ENCODE peak calls at places on chromosome 7, in eight cellular contexts. One of them, this sample, is unnamed.

GRCh38 chr7:1698221-1698620 is 28.1 kb downstream of the ELFN1 start:
- DNase-seq in activated CD4-positive, alpha-beta T cell treated with anti-CD3 and anti-CD28 coated beads for 24 hours: no peak
- DNase-seq in left ventricle myocardium superior: no peak
- DNase-seq in lower leg skin: no peak
- DNase-seq in CD8-positive, alpha-beta T cell: no peak
- DNase-seq in CD14-positive monocyte: no peak
- DNase-seq in SW480: no peak
- DNase-seq in effector CD4-positive, alpha-beta T cell: no peak
- DNase-seq in this sample: no peak

GRCh38 chr7:158779061-158779992 is 50.0 kb downstream of the ESYT2 start:
- DNase-seq in activated CD4-positive, alpha-beta T cell treated with anti-CD3 and anti-CD28 coated beads for 24 hours: no peak
- DNase-seq in left ventricle myocardium superior: peak; percentile 43
- DNase-seq in lower leg skin: no peak
- DNase-seq in CD8-positive, alpha-beta T cell: no peak
- DNase-seq in CD14-positive monocyte: no peak
- DNase-seq in SW480: peak; percentile 31
- DNase-seq in effector CD4-positive, alpha-beta T cell: no peak
- DNase-seq in this sample: peak; percentile 49

GRCh38 chr7:144854839-144855424 is 19.1 kb upstream of the TPK1 start:
- DNase-seq in activated CD4-positive, alpha-beta T cell treated with anti-CD3 and anti-CD28 coated beads for 24 hours: no peak
- DNase-seq in left ventricle myocardium superior: no peak
- DNase-seq in lower leg skin: no peak
- DNase-seq in CD8-positive, alpha-beta T cell: no peak
- DNase-seq in CD14-positive monocyte: no peak
- DNase-seq in SW480: peak; percentile 46
- DNase-seq in effector CD4-positive, alpha-beta T cell: no peak
- DNase-seq in this sample: no peak

GRCh38 chr7:3592438-3593134 is 291.5 kb downstream of the SDK1 start:
- DNase-seq in activated CD4-positive, alpha-beta T cell treated with anti-CD3 and anti-CD28 coated beads for 24 hours: no peak
- DNase-seq in left ventricle myocardium superior: no peak
- DNase-seq in lower leg skin: no peak
- DNase-seq in CD8-positive, alpha-beta T cell: no peak
- DNase-seq in CD14-positive monocyte: no peak
- DNase-seq in SW480: no peak
- DNase-seq in effector CD4-positive, alpha-beta T cell: no peak
- DNase-seq in this sample: no peak

GRCh38 chr7:99380032-99380822 is 5.7 kb downstream of the ARPC1B start:
- DNase-seq in activated CD4-positive, alpha-beta T cell treated with anti-CD3 and anti-CD28 coated beads for 24 hours: peak; percentile 18
- DNase-seq in left ventricle myocardium superior: no peak
- DNase-seq in lower leg skin: peak; percentile 47
- DNase-seq in CD8-positive, alpha-beta T cell: no peak
- DNase-seq in CD14-positive monocyte: peak; percentile 88
- DNase-seq in SW480: no peak
- DNase-seq in effector CD4-positive, alpha-beta T cell: peak; percentile 16
- DNase-seq in this sample: peak; percentile 42

GRCh38 chr7:31073486-31074383 is 21.6 kb downstream of the ADCYAP1R1 start:
- DNase-seq in activated CD4-positive, alpha-beta T cell treated with anti-CD3 and anti-CD28 coated beads for 24 hours: no peak
- DNase-seq in left ventricle myocardium superior: peak; percentile 19
- DNase-seq in lower leg skin: no peak
- DNase-seq in CD8-positive, alpha-beta T cell: no peak
- DNase-seq in CD14-positive monocyte: no peak
- DNase-seq in SW480: no peak
- DNase-seq in effector CD4-positive, alpha-beta T cell: no peak
- DNase-seq in this sample: no peak

GRCh38 chr7:6307762-6308161 is 35.3 kb upstream of the CYTH3 start:
- DNase-seq in activated CD4-positive, alpha-beta T cell treated with anti-CD3 and anti-CD28 coated beads for 24 hours: no peak
- DNase-seq in left ventricle myocardium superior: no peak
- DNase-seq in lower leg skin: no peak
- DNase-seq in CD8-positive, alpha-beta T cell: no peak
- DNase-seq in CD14-positive monocyte: no peak
- DNase-seq in SW480: no peak
- DNase-seq in effector CD4-positive, alpha-beta T cell: no peak
- DNase-seq in this sample: no peak

GRCh38 chr7:79217976-79218626 is 235.4 kb downstream of the MAGI2 start:
- DNase-seq in activated CD4-positive, alpha-beta T cell treated with anti-CD3 and anti-CD28 coated beads for 24 hours: no peak
- DNase-seq in left ventricle myocardium superior: no peak
- DNase-seq in lower leg skin: no peak
- DNase-seq in CD8-positive, alpha-beta T cell: no peak
- DNase-seq in CD14-positive monocyte: no peak
- DNase-seq in SW480: no peak
- DNase-seq in effector CD4-positive, alpha-beta T cell: no peak
- DNase-seq in this sample: no peak

GRCh38 chr7:158413962-158414961 is 173.4 kb downstream of the PTPRN2 start:
- DNase-seq in activated CD4-positive, alpha-beta T cell treated with anti-CD3 and anti-CD28 coated beads for 24 hours: no peak
- DNase-seq in left ventricle myocardium superior: no peak
- DNase-seq in lower leg skin: no peak
- DNase-seq in CD8-positive, alpha-beta T cell: no peak
- DNase-seq in CD14-positive monocyte: no peak
- DNase-seq in SW480: peak; percentile 56
- DNase-seq in effector CD4-positive, alpha-beta T cell: no peak
- DNase-seq in this sample: no peak

GRCh38 chr7:38938589-38938988 is 29.6 kb upstream of the VPS41 start:
- DNase-seq in activated CD4-positive, alpha-beta T cell treated with anti-CD3 and anti-CD28 coated beads for 24 hours: no peak
- DNase-seq in left ventricle myocardium superior: no peak
- DNase-seq in lower leg skin: no peak
- DNase-seq in CD8-positive, alpha-beta T cell: no peak
- DNase-seq in CD14-positive monocyte: no peak
- DNase-seq in SW480: no peak
- DNase-seq in effector CD4-positive, alpha-beta T cell: no peak
- DNase-seq in this sample: no peak

GRCh38 chr7:29636009-29636351 is 72.3 kb downstream of the PRR15 start:
- DNase-seq in activated CD4-positive, alpha-beta T cell treated with anti-CD3 and anti-CD28 coated beads for 24 hours: no peak
- DNase-seq in left ventricle myocardium superior: no peak
- DNase-seq in lower leg skin: no peak
- DNase-seq in CD8-positive, alpha-beta T cell: no peak
- DNase-seq in CD14-positive monocyte: no peak
- DNase-seq in SW480: no peak
- DNase-seq in effector CD4-positive, alpha-beta T cell: no peak
- DNase-seq in this sample: no peak

GRCh38 chr7:74015670-74016069 is 12.3 kb upstream of the ELN start:
- DNase-seq in activated CD4-positive, alpha-beta T cell treated with anti-CD3 and anti-CD28 coated beads for 24 hours: no peak
- DNase-seq in left ventricle myocardium superior: no peak
- DNase-seq in lower leg skin: no peak
- DNase-seq in CD8-positive, alpha-beta T cell: no peak
- DNase-seq in CD14-positive monocyte: no peak
- DNase-seq in SW480: no peak
- DNase-seq in effector CD4-positive, alpha-beta T cell: no peak
- DNase-seq in this sample: no peak

GRCh38 chr7:47480576-47481538 is 101.1 kb downstream of the TNS3 start:
- DNase-seq in activated CD4-positive, alpha-beta T cell treated with anti-CD3 and anti-CD28 coated beads for 24 hours: no peak
- DNase-seq in left ventricle myocardium superior: no peak
- DNase-seq in lower leg skin: no peak
- DNase-seq in CD8-positive, alpha-beta T cell: no peak
- DNase-seq in CD14-positive monocyte: no peak
- DNase-seq in SW480: no peak
- DNase-seq in effector CD4-positive, alpha-beta T cell: no peak
- DNase-seq in this sample: peak; percentile 33

GRCh38 chr7:132771301-132771730 is 195.0 kb upstream of the PLXNA4 start:
- DNase-seq in activated CD4-positive, alpha-beta T cell treated with anti-CD3 and anti-CD28 coated beads for 24 hours: no peak
- DNase-seq in left ventricle myocardium superior: no peak
- DNase-seq in lower leg skin: no peak
- DNase-seq in CD8-positive, alpha-beta T cell: peak; percentile 11
- DNase-seq in CD14-positive monocyte: no peak
- DNase-seq in SW480: no peak
- DNase-seq in effector CD4-positive, alpha-beta T cell: no peak
- DNase-seq in this sample: no peak

GRCh38 chr7:74012842-74013249 is 15.1 kb upstream of the ELN start:
- DNase-seq in activated CD4-positive, alpha-beta T cell treated with anti-CD3 and anti-CD28 coated beads for 24 hours: no peak
- DNase-seq in left ventricle myocardium superior: peak; percentile 39
- DNase-seq in lower leg skin: no peak
- DNase-seq in CD8-positive, alpha-beta T cell: no peak
- DNase-seq in CD14-positive monocyte: no peak
- DNase-seq in SW480: no peak
- DNase-seq in effector CD4-positive, alpha-beta T cell: no peak
- DNase-seq in this sample: no peak

This sample was measured in transverse colon.